ENCODE peak calls at places on chromosomes 6 and 20, in six cellular contexts. One of them, this sample, is unnamed.
A peak's percentile ranks its signal among the peaks of the same experiment; 100 is the strongest.

GRCh38 chr6:154482858-154483257 is 27.6 kb downstream of the CNKSR3 start:
- DNase-seq in aorta: no peak
- DNase-seq in lung: no peak
- DNase-seq in endothelial cell of umbilical vein: peak; percentile 95
- DNase-seq in heart left ventricle: no peak
- DNase-seq in gastrocnemius medialis: no peak
- DNase-seq in this sample: no peak

GRCh38 chr6:107561325-107561724 is 71.4 kb downstream of the SOBP start:
- DNase-seq in aorta: peak; percentile 69
- DNase-seq in endothelial cell of umbilical vein: no peak
- DNase-seq in gastrocnemius medialis: no peak
- DNase-seq in lung: no peak
- DNase-seq in heart left ventricle: peak; percentile 60
- DNase-seq in this sample: peak; percentile 87

GRCh38 chr20:63321148-63321831 is 28.3 kb downstream of the COL20A1 start:
- DNase-seq in endothelial cell of umbilical vein: no peak
- DNase-seq in lung: no peak
- DNase-seq in gastrocnemius medialis: no peak
- DNase-seq in heart left ventricle: peak; percentile 52
- DNase-seq in aorta: peak; percentile 56
- DNase-seq in this sample: peak; percentile 66

GRCh38 chr20:16100767-16101166 is 472.5 kb downstream of the KIF16B start:
- DNase-seq in gastrocnemius medialis: no peak
- DNase-seq in lung: no peak
- DNase-seq in heart left ventricle: no peak
- DNase-seq in endothelial cell of umbilical vein: no peak
- DNase-seq in aorta: no peak
- DNase-seq in this sample: no peak

GRCh38 chr20:45300961-45301360 is 5.7 kb upstream of the RBPJL start:
- DNase-seq in heart left ventricle: no peak
- DNase-seq in gastrocnemius medialis: no peak
- DNase-seq in lung: no peak
- DNase-seq in endothelial cell of umbilical vein: peak; percentile 13
- DNase-seq in aorta: no peak
- DNase-seq in this sample: no peak

GRCh38 chr20:6735913-6736845 is 31.3 kb upstream of the BMP2 start:
- DNase-seq in endothelial cell of umbilical vein: no peak
- DNase-seq in lung: no peak
- DNase-seq in aorta: no peak
- DNase-seq in heart left ventricle: no peak
- DNase-seq in gastrocnemius medialis: no peak
- DNase-seq in this sample: no peak

GRCh38 chr20:24977336-24977735 is 15.2 kb downstream of the APMAP start:
- DNase-seq in lung: no peak
- DNase-seq in aorta: no peak
- DNase-seq in heart left ventricle: no peak
- DNase-seq in gastrocnemius medialis: no peak
- DNase-seq in endothelial cell of umbilical vein: no peak
- DNase-seq in this sample: no peak

GRCh38 chr6:11263185-11263817 is 30.8 kb upstream of the NEDD9 start:
- DNase-seq in heart left ventricle: peak; percentile 72
- DNase-seq in endothelial cell of umbilical vein: peak; percentile 86
- DNase-seq in lung: peak; percentile 82
- DNase-seq in aorta: peak; percentile 81
- DNase-seq in gastrocnemius medialis: no peak
- DNase-seq in this sample: peak; percentile 63

GRCh38 chr20:64261138-64261537 is 5.6 kb downstream of the PCMTD2 start:
- DNase-seq in gastrocnemius medialis: no peak
- DNase-seq in heart left ventricle: peak; percentile 42
- DNase-seq in aorta: no peak
- DNase-seq in endothelial cell of umbilical vein: peak; percentile 89
- DNase-seq in lung: no peak
- DNase-seq in this sample: no peak

GRCh38 chr20:38874460-38875169 is 51.6 kb upstream of the FAM83D start:
- DNase-seq in heart left ventricle: no peak
- DNase-seq in endothelial cell of umbilical vein: no peak
- DNase-seq in lung: no peak
- DNase-seq in gastrocnemius medialis: no peak
- DNase-seq in aorta: no peak
- DNase-seq in this sample: no peak

GRCh38 chr20:58565461-58566175 is 50.4 kb upstream of the APCDD1L start:
- DNase-seq in heart left ventricle: no peak
- DNase-seq in gastrocnemius medialis: no peak
- DNase-seq in aorta: peak; percentile 7
- DNase-seq in lung: no peak
- DNase-seq in endothelial cell of umbilical vein: no peak
- DNase-seq in this sample: no peak

GRCh38 chr6:148779142-148779562 is 32.3 kb downstream of the UST start:
- DNase-seq in gastrocnemius medialis: no peak
- DNase-seq in aorta: no peak
- DNase-seq in heart left ventricle: peak; percentile 29
- DNase-seq in endothelial cell of umbilical vein: no peak
- DNase-seq in lung: no peak
- DNase-seq in this sample: no peak

GRCh38 chr6:135568366-135568765 is 70.8 kb upstream of the AHI1 start:
- DNase-seq in gastrocnemius medialis: no peak
- DNase-seq in aorta: peak; percentile 45
- DNase-seq in lung: no peak
- DNase-seq in heart left ventricle: peak; percentile 43
- DNase-seq in endothelial cell of umbilical vein: peak; percentile 93
- DNase-seq in this sample: no peak

GRCh38 chr20:31837896-31838397 is 7.5 kb downstream of the FOXS1 start:
- DNase-seq in endothelial cell of umbilical vein: peak; percentile 58
- DNase-seq in gastrocnemius medialis: no peak
- DNase-seq in heart left ventricle: no peak
- DNase-seq in aorta: no peak
- DNase-seq in lung: no peak
- DNase-seq in this sample: no peak

GRCh38 chr6:116047173-116047933 is 13.3 kb downstream of the FRK start:
- DNase-seq in heart left ventricle: no peak
- DNase-seq in endothelial cell of umbilical vein: no peak
- DNase-seq in aorta: peak; percentile 54
- DNase-seq in gastrocnemius medialis: no peak
- DNase-seq in lung: no peak
- DNase-seq in this sample: no peak

GRCh38 chr6:157579467-157580031 is 198.6 kb downstream of the ZDHHC14 start:
- DNase-seq in heart left ventricle: no peak
- DNase-seq in gastrocnemius medialis: no peak
- DNase-seq in lung: no peak
- DNase-seq in endothelial cell of umbilical vein: peak; percentile 90
- DNase-seq in aorta: no peak
- DNase-seq in this sample: no peak

DNA sequence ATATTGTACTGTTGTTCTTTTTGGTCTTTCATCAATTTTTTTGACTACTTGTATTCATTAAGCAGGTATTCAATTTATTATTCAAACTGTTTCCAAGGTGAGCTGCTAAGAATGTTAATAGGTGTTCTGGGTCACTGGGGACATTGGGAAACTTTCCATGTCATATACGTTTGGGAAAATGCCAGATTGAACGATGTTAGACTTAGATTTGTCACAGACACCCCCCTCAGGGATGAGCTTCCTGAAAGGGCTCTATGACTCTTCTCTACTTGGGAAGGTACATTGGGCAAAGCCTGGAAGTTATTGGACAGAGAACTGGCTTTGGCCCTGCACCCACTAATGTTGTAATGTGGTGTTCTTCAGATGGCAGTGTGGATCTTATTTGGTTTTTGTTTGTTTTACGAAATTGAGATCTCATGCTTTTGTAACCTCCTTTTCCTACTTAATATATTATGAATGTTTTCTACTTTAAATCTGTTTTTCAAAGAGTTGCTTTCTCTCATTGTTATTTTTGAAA is 42.1 kb downstream of the PLCB4 start:
- DNase-seq in lung: no peak
- DNase-seq in endothelial cell of umbilical vein: no peak
- DNase-seq in gastrocnemius medialis: no peak
- DNase-seq in heart left ventricle: no peak
- DNase-seq in aorta: no peak
- DNase-seq in this sample: no peak
- H3K4me1 ChIP-seq in lung: peaks cover 16% of the 10 kb centered on the region
- H3K4me1 ChIP-seq in endothelial cell of umbilical vein: no peaks in the 10 kb centered on the region
- H3K4me1 ChIP-seq in gastrocnemius medialis: peaks cover 23% of the 10 kb centered on the region
- H3K4me1 ChIP-seq in heart left ventricle: peaks cover 40% of the 10 kb centered on the region
- H3K4me1 ChIP-seq in aorta: peaks cover 7% of the 10 kb centered on the region
- H3K4me1 ChIP-seq in this sample: peaks cover 12% of the 10 kb centered on the region

DNA sequence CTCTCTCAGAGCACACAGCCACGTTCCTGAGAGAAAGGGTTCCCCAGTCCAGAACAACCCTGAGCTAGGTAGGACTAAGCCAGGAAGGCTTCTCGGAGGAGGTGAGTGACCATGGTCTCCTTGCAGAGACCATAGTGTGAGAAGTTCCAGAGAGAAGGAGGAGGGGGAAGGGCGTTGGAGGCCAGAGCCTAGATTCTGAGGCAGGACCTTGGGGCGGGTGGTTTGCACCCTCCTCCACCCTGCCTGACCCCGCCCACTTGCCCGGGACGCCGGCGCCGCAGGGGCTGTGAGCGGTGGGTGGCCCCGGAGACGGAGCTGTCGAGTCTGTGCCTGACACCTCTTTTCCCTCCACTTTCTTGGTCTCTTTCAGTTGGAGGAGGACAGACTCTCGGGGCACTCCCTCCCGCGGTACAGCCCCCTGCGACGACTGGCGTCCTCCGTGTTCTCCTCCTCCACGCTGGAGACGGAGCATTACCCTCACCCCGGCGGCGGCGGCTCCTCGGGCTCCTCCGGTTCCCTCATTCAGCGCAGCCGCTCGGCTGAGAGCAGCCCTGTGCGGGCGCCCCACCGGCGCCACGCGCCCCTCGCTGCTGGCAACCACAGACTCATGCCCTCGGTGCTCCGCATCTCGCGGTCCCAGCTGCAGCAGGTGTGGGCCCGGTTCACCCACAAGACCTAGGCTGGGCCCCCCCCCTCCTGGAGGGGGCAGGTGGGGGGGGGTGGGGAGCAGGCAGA is 26.2 kb downstream of the TTBK1 start:
- DNase-seq in aorta: no peak
- DNase-seq in endothelial cell of umbilical vein: no peak
- DNase-seq in lung: no peak
- DNase-seq in heart left ventricle: peak; percentile 50
- DNase-seq in gastrocnemius medialis: no peak
- DNase-seq in this sample: no peak
- H3K4me3 ChIP-seq in aorta: no peak overlapping the region
- H3K4me3 ChIP-seq in endothelial cell of umbilical vein: no peak overlapping the region
- H3K4me3 ChIP-seq in lung: no peak overlapping the region
- H3K4me3 ChIP-seq in heart left ventricle: peak overlapping the region; percentile 24
- H3K4me3 ChIP-seq in gastrocnemius medialis: peak overlapping the region; percentile 36
- H3K4me3 ChIP-seq in this sample: peak overlapping the region; percentile 41

DNA sequence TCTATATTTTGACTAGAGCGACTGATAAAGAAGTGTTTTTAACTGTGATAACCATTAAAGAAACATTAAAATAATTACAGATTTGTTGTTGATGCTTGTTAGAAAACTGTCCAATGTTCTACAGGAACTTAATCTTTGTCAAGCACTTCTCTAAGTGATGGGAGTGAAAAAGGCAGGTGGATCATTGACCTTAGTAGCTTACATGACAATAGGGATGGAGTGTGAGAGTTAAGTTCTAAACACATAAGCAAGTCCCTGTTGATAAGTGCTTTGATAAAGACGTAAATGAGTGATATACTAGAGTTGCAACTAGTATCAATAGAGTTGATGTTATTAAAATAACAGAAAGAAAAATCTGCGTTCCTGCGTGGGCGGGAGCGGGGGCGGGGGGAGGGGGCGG is 931.5 kb upstream of the EPHA7 start:
- DNase-seq in gastrocnemius medialis: no peak
- DNase-seq in aorta: no peak
- DNase-seq in lung: no peak
- DNase-seq in endothelial cell of umbilical vein: no peak
- DNase-seq in heart left ventricle: no peak
- DNase-seq in this sample: no peak
- H3K4me1 ChIP-seq in gastrocnemius medialis: no peaks in the 10 kb centered on the region
- H3K4me1 ChIP-seq in aorta: no peaks in the 10 kb centered on the region
- H3K4me1 ChIP-seq in lung: no peaks in the 10 kb centered on the region
- H3K4me1 ChIP-seq in endothelial cell of umbilical vein: no peaks in the 10 kb centered on the region
- H3K4me1 ChIP-seq in heart left ventricle: no peaks in the 10 kb centered on the region
- H3K4me1 ChIP-seq in this sample: no peaks in the 10 kb centered on the region

GRCh38 chr6:170438402-170438753 is 114.7 kb downstream of the PSMB1 start:
- DNase-seq in endothelial cell of umbilical vein: peak; percentile 86
- DNase-seq in lung: peak; percentile 86
- DNase-seq in gastrocnemius medialis: peak; percentile 97
- DNase-seq in heart left ventricle: peak; percentile 57
- DNase-seq in aorta: peak; percentile 87
- DNase-seq in this sample: peak; percentile 75

GRCh38 chr6:170438861-170439260 is 114.2 kb downstream of the PSMB1 start:
- DNase-seq in heart left ventricle: no peak
- DNase-seq in endothelial cell of umbilical vein: no peak
- DNase-seq in lung: no peak
- DNase-seq in gastrocnemius medialis: no peak
- DNase-seq in aorta: no peak
- DNase-seq in this sample: peak; percentile 33

GRCh38 chr6:170439366-170440351 is 113.4 kb downstream of the PSMB1 start:
- DNase-seq in heart left ventricle: no peak
- DNase-seq in aorta: peak; percentile 29
- DNase-seq in endothelial cell of umbilical vein: no peak
- DNase-seq in lung: no peak
- DNase-seq in gastrocnemius medialis: peak; percentile 82
- DNase-seq in this sample: no peak

GRCh38 chr6:170436209-170436809 is 116.8 kb downstream of the PSMB1 start:
- DNase-seq in endothelial cell of umbilical vein: no peak
- DNase-seq in aorta: no peak
- DNase-seq in heart left ventricle: no peak
- DNase-seq in lung: no peak
- DNase-seq in gastrocnemius medialis: no peak
- DNase-seq in this sample: no peak

GRCh38 chr6:170437719-170438401 is 115.2 kb downstream of the PSMB1 start:
- DNase-seq in lung: no peak
- DNase-seq in aorta: peak; percentile 19
- DNase-seq in heart left ventricle: no peak
- DNase-seq in endothelial cell of umbilical vein: no peak
- DNase-seq in gastrocnemius medialis: no peak
- DNase-seq in this sample: no peak
- H3K4me3 ChIP-seq in lung: no peak overlapping the region
- H3K4me3 ChIP-seq in aorta: no peak overlapping the region
- H3K4me3 ChIP-seq in heart left ventricle: peak overlapping the region; percentile 30
- H3K4me3 ChIP-seq in endothelial cell of umbilical vein: no peak overlapping the region
- H3K4me3 ChIP-seq in gastrocnemius medialis: peak overlapping the region; percentile 38
- H3K4me3 ChIP-seq in this sample: peak overlapping the region; percentile 3

DNA sequence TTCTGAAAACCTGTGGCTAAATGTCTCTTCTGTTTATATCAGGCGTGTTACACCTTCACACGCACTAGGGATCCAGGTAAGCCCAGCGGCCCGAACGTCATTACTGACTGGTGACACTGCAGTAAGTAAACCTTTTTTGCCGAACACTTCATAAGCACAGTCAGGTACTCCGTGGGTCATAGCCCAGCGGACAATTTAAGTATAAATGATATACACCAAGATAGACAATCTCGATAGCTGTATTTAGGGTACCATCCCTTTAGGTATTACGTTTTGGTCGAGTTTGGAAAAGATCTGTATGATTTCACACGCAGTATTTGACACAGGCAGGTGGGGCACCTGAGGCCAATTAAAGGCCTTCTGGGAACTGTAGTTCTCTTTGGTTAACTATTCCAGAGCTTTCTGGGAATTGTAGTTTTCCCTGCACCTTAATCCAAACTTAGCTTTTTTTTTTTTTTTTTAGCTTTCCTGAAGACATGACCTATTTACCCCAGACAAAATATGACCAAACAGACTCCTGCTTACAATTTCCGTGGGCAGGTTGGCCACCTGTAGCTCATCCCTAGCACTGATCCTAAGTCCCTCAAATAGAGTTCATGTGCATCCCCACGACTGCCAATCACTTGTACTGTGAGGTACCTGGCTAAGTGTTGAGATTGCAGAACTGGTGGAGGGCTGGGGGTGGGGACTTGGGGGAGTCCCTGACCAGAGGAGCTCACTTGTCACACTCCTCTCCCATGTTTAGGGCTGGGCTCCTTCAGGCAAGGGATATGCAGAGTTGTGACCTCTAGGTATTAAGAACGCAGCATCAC is 908 bp upstream of the EHMT2 start:
- DNase-seq in lung: no peak
- DNase-seq in aorta: no peak
- DNase-seq in heart left ventricle: no peak
- DNase-seq in gastrocnemius medialis: no peak
- DNase-seq in endothelial cell of umbilical vein: peak; percentile 55
- DNase-seq in this sample: no peak
- H3K4me1 ChIP-seq in lung: no peaks in the 10 kb centered on the region
- H3K4me1 ChIP-seq in aorta: no peaks in the 10 kb centered on the region
- H3K4me1 ChIP-seq in heart left ventricle: peaks cover 9% of the 10 kb centered on the region
- H3K4me1 ChIP-seq in gastrocnemius medialis: peaks cover 20% of the 10 kb centered on the region
- H3K4me1 ChIP-seq in endothelial cell of umbilical vein: peaks cover 12% of the 10 kb centered on the region
- H3K4me1 ChIP-seq in this sample: peaks cover 46% of the 10 kb centered on the region

This sample was measured in tibial artery.